ENCODE peak calls at places on chromosomes 16 and 17, in five cellular contexts. G is ELR, W is HuH-7, Z is stromal cell of bone marrow, C is Panc1. H is an unnamed sample.

GRCh38 chr16:67668495-67669157 is 2.0 kb downstream of the C16orf86 start:
- DNase-seq in G (no peak), W (no peak), Z (no peak), C (no peak), H (no peak)

GRCh38 chr17:2611627-2612026 is 18.2 kb downstream of the PAFAH1B1 start:
- DNase-seq in G (no peak), W (no peak), Z (no peak), C (no peak), H (no peak)

GRCh38 chr17:7982666-7983065 is 19.7 kb upstream of the GUCY2D start:
- DNase-seq in G (peak), W (no peak), Z (no peak), C (no peak), H (no peak)

GRCh38 chr17:77681820-77682219 is 276.7 kb upstream of the TNRC6C start:
- DNase-seq in G (no peak), W (no peak), Z (no peak), C (no peak), H (no peak)

GRCh38 chr17:33438136-33438535 is 145.0 kb upstream of the ASIC2 start:
- DNase-seq in G (no peak), W (no peak), Z (no peak), C (no peak), H (no peak)

GRCh38 chr16:31327675-31328225 is 27.2 kb upstream of the ITGAX start:
- DNase-seq in G (no peak), W (no peak), Z (no peak), C (no peak), H (no peak)

GRCh38 chr17:77281024-77281903 is 140.5 kb downstream of the SEC14L1 start:
- DNase-seq in G (peak), W (peak), Z (no peak), C (no peak), H (no peak)

GRCh38 chr17:60792250-60792898 is 114.7 kb downstream of the BCAS3 start:
- DNase-seq in G (no peak), W (no peak), Z (peak), C (no peak), H (no peak)

GRCh38 chr17:44747566-44747965 is 11.2 kb upstream of the ADAM11 start:
- DNase-seq in G (no peak), W (no peak), Z (no peak), C (no peak), H (no peak)

GRCh38 chr16:85418978-85419491 is 194.1 kb upstream of the GSE1 start:
- DNase-seq in G (no peak), W (peak), Z (no peak), C (no peak), H (no peak)

GRCh38 chr16:457732-458400 is 32.4 kb downstream of the RAB11FIP3 start:
- DNase-seq in G (peak), W (no peak), Z (no peak), C (no peak), H (no peak)

GRCh38 chr17:27321372-27321771 is 27.5 kb downstream of the WSB1 start:
- DNase-seq in G (no peak), W (no peak), Z (no peak), C (no peak), H (no peak)

GRCh38 chr16:73886378-73886777 is 410.2 kb upstream of the PSMD7 start:
- DNase-seq in G (no peak), W (no peak), Z (no peak), C (no peak), H (no peak)

GRCh38 chr16:51854401-51854951 is 692.5 kb downstream of the TOX3 start:
- DNase-seq in G (no peak), W (no peak), Z (no peak), C (no peak), H (no peak)